ENCODE peak calls at places on chromosomes 12 and 14, in six cellular contexts. One of them, this sample, is unnamed.
A peak's percentile ranks its signal among the peaks of the same experiment; 100 is the strongest.

GRCh38 chr14:71141701-71142374 is 234.6 kb downstream of the PCNX1 start:
- DNase-seq in mucosa of gallbladder: no peak
- DNase-seq in GM10248: no peak
- DNase-seq in dorsolateral prefrontal cortex: no peak
- DNase-seq in EL: peak; percentile 45
- DNase-seq in IMR-90: peak; percentile 59
- DNase-seq in this sample: no peak

GRCh38 chr12:124677552-124678356 is 110.3 kb upstream of the NCOR2 start:
- DNase-seq in mucosa of gallbladder: no peak
- DNase-seq in dorsolateral prefrontal cortex: no peak
- DNase-seq in GM10248: no peak
- DNase-seq in EL: no peak
- DNase-seq in IMR-90: no peak
- DNase-seq in this sample: no peak

GRCh38 chr12:95802482-95803264 is 12.1 kb upstream of the NTN4 start:
- DNase-seq in IMR-90: peak; percentile 93
- DNase-seq in GM10248: no peak
- DNase-seq in mucosa of gallbladder: peak; percentile 71
- DNase-seq in dorsolateral prefrontal cortex: no peak
- DNase-seq in EL: peak; percentile 96
- DNase-seq in this sample: no peak

GRCh38 chr12:100564090-100564489 is 9.4 kb upstream of the GAS2L3 start:
- DNase-seq in GM10248: no peak
- DNase-seq in dorsolateral prefrontal cortex: no peak
- DNase-seq in IMR-90: peak; percentile 18
- DNase-seq in EL: no peak
- DNase-seq in mucosa of gallbladder: no peak
- DNase-seq in this sample: no peak

GRCh38 chr14:100841445-100842403 is 15.8 kb downstream of the MEG3 start:
- DNase-seq in IMR-90: no peak
- DNase-seq in GM10248: no peak
- DNase-seq in EL: no peak
- DNase-seq in dorsolateral prefrontal cortex: no peak
- DNase-seq in mucosa of gallbladder: no peak
- DNase-seq in this sample: no peak

GRCh38 chr14:97975960-97976359 is 1178.8 kb downstream of the VRK1 start:
- DNase-seq in IMR-90: no peak
- DNase-seq in mucosa of gallbladder: no peak
- DNase-seq in GM10248: no peak
- DNase-seq in EL: no peak
- DNase-seq in dorsolateral prefrontal cortex: no peak
- DNase-seq in this sample: no peak

GRCh38 chr14:81234268-81234667 is 13.5 kb upstream of the GTF2A1 start:
- DNase-seq in mucosa of gallbladder: no peak
- DNase-seq in GM10248: no peak
- DNase-seq in EL: peak; percentile 24
- DNase-seq in dorsolateral prefrontal cortex: no peak
- DNase-seq in IMR-90: no peak
- DNase-seq in this sample: no peak

GRCh38 chr14:79598339-79598738 is 613.0 kb downstream of the DIO2 start:
- DNase-seq in IMR-90: peak; percentile 84
- DNase-seq in dorsolateral prefrontal cortex: no peak
- DNase-seq in mucosa of gallbladder: no peak
- DNase-seq in EL: peak; percentile 89
- DNase-seq in GM10248: no peak
- DNase-seq in this sample: no peak

GRCh38 chr12:120833849-120834248 is 70.3 kb downstream of the SPPL3 start:
- DNase-seq in EL: peak; percentile 15
- DNase-seq in dorsolateral prefrontal cortex: no peak
- DNase-seq in mucosa of gallbladder: no peak
- DNase-seq in GM10248: no peak
- DNase-seq in IMR-90: peak; percentile 64
- DNase-seq in this sample: no peak

GRCh38 chr12:102095677-102096263 is 24.1 kb downstream of the NUP37 start:
- DNase-seq in EL: peak; percentile 15
- DNase-seq in GM10248: no peak
- DNase-seq in dorsolateral prefrontal cortex: no peak
- DNase-seq in mucosa of gallbladder: no peak
- DNase-seq in IMR-90: peak; percentile 61
- DNase-seq in this sample: peak; percentile 6

GRCh38 chr12:12927211-12928079 is 24.5 kb downstream of the GPRC5D start:
- DNase-seq in dorsolateral prefrontal cortex: no peak
- DNase-seq in GM10248: no peak
- DNase-seq in mucosa of gallbladder: peak; percentile 90
- DNase-seq in EL: no peak
- DNase-seq in IMR-90: peak; percentile 45
- DNase-seq in this sample: no peak